ENCODE peak calls at places on chromosomes 16 and 17, in five cellular contexts. E is body of pancreas, J is upper lobe of left lung, Q is prostate gland, L is IMR-90. S is an unnamed sample.

GRCh38 chr17:21360048-21360447 is 16.1 kb upstream of the KCNJ12 start:
- DNase-seq in J (no peak), E (no peak), Q (no peak), L (no peak), S (no peak)

GRCh38 chr16:24848065-24848464 is 2.3 kb downstream of the SLC5A11 start:
- DNase-seq in J (no peak), Q (no peak), L (peak), E (no peak), S (no peak)

GRCh38 chr17:41151525-41151924 is 1.9 kb upstream of the KRTAP4-5 start:
- DNase-seq in L (no peak), Q (no peak), J (no peak), E (no peak), S (no peak)

GRCh38 chr17:31408586-31408985 is 17.1 kb downstream of the RAB11FIP4 start:
- DNase-seq in L (no peak), E (no peak), Q (no peak), J (no peak), S (no peak)

GRCh38 chr17:28151001-28151400 is 108.5 kb downstream of the NLK start:
- DNase-seq in L (no peak), Q (no peak), J (no peak), E (no peak), S (no peak)

GRCh38 chr17:74446551-74447500 is 14.9 kb downstream of the GPRC5C start:
- DNase-seq in Q (peak), E (peak), J (peak), L (no peak), S (peak)

GRCh38 chr16:79902351-79902750 is 301.8 kb upstream of the MAF start:
- DNase-seq in Q (no peak), E (no peak), L (no peak), J (no peak), S (no peak)

GRCh38 chr16:80285089-80285488 is 255.7 kb upstream of the DYNLRB2 start:
- DNase-seq in Q (no peak), L (peak), J (no peak), E (no peak), S (no peak)

GRCh38 chr17:31096106-31096436 is 1.3 kb downstream of the NF1 start:
- DNase-seq in L (no peak), J (no peak), E (no peak), Q (no peak), S (no peak)

GRCh38 chr16:31461921-31462804 is 2.9 kb downstream of the ARMC5 start:
- DNase-seq in L (no peak), J (peak), Q (no peak), E (no peak), S (no peak)

GRCh38 chr17:50832267-50833227 is 2.8 kb upstream of the WFIKKN2 start:
- DNase-seq in E (no peak), L (no peak), J (peak), Q (no peak), S (no peak)

GRCh38 chr17:35373984-35374765 is 754 bp upstream of the SLFN11 start:
- DNase-seq in L (peak), E (peak), J (peak), Q (peak), S (peak)

GRCh38 chr16:5065813-5066212 is at the start of gene C16orf89:
- DNase-seq in L (no peak), Q (no peak), E (peak), J (peak), S (no peak)

GRCh38 chr17:61289408-61290385 is 109.9 kb upstream of the TBX2 start:
- DNase-seq in Q (no peak), L (no peak), J (no peak), E (no peak), S (no peak)

GRCh38 chr17:62717589-62718342 is 90.3 kb downstream of the MRC2 start:
- DNase-seq in E (no peak), J (no peak), Q (no peak), L (no peak), S (no peak)

GRCh38 chr17:55726440-55726839 is 3.8 kb upstream of the TMEM100 start:
- DNase-seq in J (no peak), E (peak), L (peak), Q (peak), S (peak)

GRCh38 chr17:74239169-74239568 is 25.8 kb downstream of the TTYH2 start:
- DNase-seq in J (no peak), Q (no peak), L (no peak), E (no peak), S (peak)

GRCh38 chr17:73272906-73273218 is 11.2 kb upstream of the CPSF4L start:
- DNase-seq in L (no peak), J (peak), Q (no peak), E (no peak), S (no peak)

GRCh38 chr17:38464251-38464722 is 36.0 kb downstream of the ARHGAP23 start:
- DNase-seq in E (no peak), L (no peak), J (no peak), Q (no peak), S (no peak)

GRCh38 chr17:76138234-76138895 is 2.7 kb downstream of the FOXJ1 start:
- DNase-seq in Q (no peak), E (peak), J (no peak), L (no peak), S (no peak)

GRCh38 chr16:8848939-8849391 is 19.8 kb downstream of the CARHSP1 start:
- DNase-seq in E (no peak), Q (no peak), L (peak), J (no peak), S (no peak)

GRCh38 chr16:8851761-8852403 is 16.9 kb downstream of the CARHSP1 start:
- DNase-seq in Q (no peak), L (no peak), E (no peak), J (no peak), S (no peak)

GRCh38 chr16:8848231-8848938 is 20.4 kb downstream of the CARHSP1 start:
- DNase-seq in E (no peak), J (no peak), Q (no peak), L (no peak), S (no peak)

GRCh38 chr16:8849411-8850011 is 19.3 kb downstream of the CARHSP1 start:
- DNase-seq in L (no peak), J (no peak), E (no peak), Q (no peak), S (no peak)

GRCh38 chr16:8850279-8850885 is 18.4 kb downstream of the CARHSP1 start:
- DNase-seq in Q (no peak), E (no peak), J (no peak), L (peak), S (no peak)
- TF ChIP-seq POLR2A in Q (no peak), E (no peak), J (no peak), L (no peak), S (peak)

GRCh38 chr16:70611224-70611598 is 35.1 kb upstream of the IL34 start:
- DNase-seq in E (no peak), J (no peak), Q (no peak), L (no peak), S (no peak)
- TF ChIP-seq CTCF in E (no peak), J (no peak), Q (no peak), L (no peak), S (no peak)

GRCh38 chr16:2056077-2056476 is 8.3 kb downstream of the TSC2 start:
- DNase-seq in L (no peak), J (peak), E (no peak), Q (no peak), S (no peak)
- H3K27ac ChIP-seq in L (no peak), J (no peak), E (no peak), Q (no peak), S (no peak)

DNA sequence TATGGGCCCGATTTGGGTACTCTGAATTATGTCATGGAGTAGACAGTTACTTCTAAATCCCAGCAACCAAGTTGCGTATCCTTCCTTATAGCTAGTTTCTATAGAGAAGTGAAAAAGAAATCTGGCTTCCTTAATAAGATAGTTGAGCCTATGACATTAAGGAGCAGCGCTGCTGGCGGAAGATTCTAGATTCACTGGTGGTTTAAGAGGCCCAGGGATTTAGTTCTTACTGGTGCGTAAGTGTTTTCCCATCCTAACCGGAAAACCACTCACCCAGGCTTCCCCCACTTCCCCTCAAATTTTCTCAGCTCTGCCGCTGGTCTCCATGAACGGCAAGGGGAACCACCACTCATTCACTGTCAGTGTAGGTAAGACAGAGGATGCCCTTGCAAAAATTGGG is 230.4 kb downstream of the CPPED1 start:
- DNase-seq in J (no peak), E (no peak), L (no peak), Q (no peak), S (no peak)
- TF ChIP-seq POLR2A in J (no peak), E (no peak), L (no peak), Q (no peak), S (no peak)

DNA sequence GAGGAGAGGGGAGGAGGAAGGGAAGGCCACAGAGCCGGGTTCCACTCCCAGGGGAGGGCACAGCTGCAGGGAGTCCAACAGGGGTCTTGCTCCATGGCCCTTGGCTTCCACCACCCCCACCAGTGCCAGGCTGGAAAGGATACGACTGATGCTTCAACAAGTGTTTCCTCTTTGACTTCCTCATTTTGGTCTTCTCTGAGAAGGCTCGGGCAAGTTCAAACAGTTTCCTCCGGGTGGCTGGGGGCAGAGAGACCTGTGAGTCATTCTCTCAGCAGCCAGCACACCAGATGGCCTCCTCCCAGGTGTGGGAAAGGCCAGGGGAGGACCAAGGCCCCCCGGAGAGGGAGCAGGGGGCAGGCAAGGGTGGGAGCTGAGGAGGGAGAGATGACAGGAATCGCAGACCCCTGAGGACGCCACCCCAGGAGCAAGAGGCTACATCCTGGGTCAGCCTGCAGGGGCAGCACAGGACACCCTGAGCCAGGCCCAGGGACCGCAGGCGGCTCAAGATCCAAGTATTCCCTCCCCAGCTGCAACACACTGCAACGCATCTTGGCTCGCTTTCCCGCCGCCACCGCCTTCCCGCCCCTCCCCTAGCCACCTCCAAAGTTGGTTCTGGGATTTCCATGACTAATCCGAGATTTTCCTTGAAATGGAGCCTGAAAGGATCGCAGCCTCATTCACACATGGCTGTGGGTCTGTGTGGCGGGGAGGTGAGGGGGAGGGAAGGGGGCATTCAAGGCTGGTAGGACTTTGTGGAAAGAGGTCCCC is 18.3 kb upstream of the MRPS23 start:
- DNase-seq in Q (peak), L (peak), J (peak), E (peak), S (peak)
- TF ChIP-seq CTCF in Q (peak), L (peak), J (no peak), E (peak), S (peak)

GRCh38 chr17:78715876-78716275 is 66.2 kb downstream of the CYTH1 start:
- DNase-seq in Q (no peak), E (no peak), J (no peak), L (no peak), S (no peak)
- H3K27ac ChIP-seq in Q (no peak), E (no peak), J (peak), L (no peak), S (peak)

GRCh38 chr17:7445011-7445927 is at the start of gene CHRNB1:
- DNase-seq in J (peak), L (peak), Q (no peak), E (peak), S (peak)
- TF ChIP-seq POLR2A in J (no peak), L (no peak), Q (no peak), E (no peak), S (peak)

DNA sequence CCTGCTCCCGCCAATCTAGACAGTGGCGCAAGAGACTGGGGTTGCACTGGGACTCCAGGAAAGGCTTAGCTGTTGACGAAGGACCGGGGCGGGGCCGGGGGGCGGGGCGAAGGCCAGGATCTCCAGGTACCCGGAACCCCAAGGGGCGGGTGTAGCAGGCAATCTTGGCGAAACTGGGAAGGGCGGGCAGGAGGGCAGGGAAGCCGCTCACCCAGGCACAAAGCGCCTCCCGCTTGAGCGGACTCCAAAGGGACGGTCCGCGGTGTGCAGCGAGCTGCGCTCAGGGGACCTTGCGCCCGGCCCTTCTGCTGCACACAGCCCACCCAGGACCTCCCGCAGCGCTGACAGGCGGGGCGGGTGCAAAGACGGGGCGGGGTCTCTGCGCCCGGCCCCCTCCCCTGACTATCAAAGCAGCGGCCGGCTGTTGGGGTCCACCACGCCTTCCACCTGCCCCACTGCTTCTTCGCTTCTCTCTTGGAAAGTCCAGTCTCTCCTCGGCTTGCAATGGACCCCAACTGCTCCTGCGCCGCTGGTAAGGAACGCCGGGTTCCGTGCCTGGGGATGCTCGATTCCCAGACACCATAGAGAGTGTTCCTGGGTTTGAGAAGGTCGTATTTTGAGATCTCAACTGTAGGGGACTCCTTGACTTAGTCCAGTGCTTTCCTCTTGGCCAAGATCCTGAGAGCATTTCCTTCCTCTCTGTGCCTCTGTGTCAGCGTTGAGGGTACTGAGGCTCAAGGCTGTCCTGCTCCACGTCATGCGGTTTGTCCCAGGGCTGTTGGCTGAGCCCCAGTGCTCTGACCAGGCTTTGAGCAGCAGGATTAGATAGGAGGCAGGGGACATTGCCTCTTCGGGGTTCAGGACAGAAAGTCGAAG is at the start of gene MT1F:
- DNase-seq in E (peak), Q (peak), J (peak), L (peak), S (peak)
- TF ChIP-seq CTCF in E (peak), Q (no peak), J (no peak), L (no peak), S (no peak)

S was measured in gastrocnemius medialis.